ENCODE peak calls at places on chromosomes 11 and 22, in seven cellular contexts. S is epithelial cell of esophagus, X is GM12878, P is fibroblast of villous mesenchyme, F is AG04449, I is heart left ventricle, Z is fibroblast of pulmonary artery. M is an unnamed sample.
A peak's percentile ranks its signal among the peaks of the same experiment; 100 is the strongest.

GRCh38 chr11:34183840-34184358 is 78.5 kb downstream of the NAT10 start:
- DNase-seq in Z (no peak), I (no peak), S (no peak), X (no peak), P (peak; percentile 74), F (no peak), M (no peak)

GRCh38 chr11:131683131-131683530 is 312.7 kb downstream of the NTM start:
- DNase-seq in F (no peak), S (no peak), P (no peak), X (no peak), Z (no peak), I (no peak), M (no peak)

GRCh38 chr11:74055938-74056337 is 47.1 kb upstream of the UCP3 start:
- DNase-seq in X (no peak), I (no peak), P (peak; percentile 84), S (peak; percentile 72), F (no peak), Z (peak; percentile 34), M (peak; percentile 36)

GRCh38 chr11:73758451-73758850 is 2.4 kb downstream of the RAB6A start:
- DNase-seq in Z (no peak), X (no peak), P (no peak), F (no peak), I (no peak), S (no peak), M (no peak)

GRCh38 chr11:108235633-108236032 is 12.8 kb downstream of the ATM start:
- DNase-seq in I (no peak), P (peak; percentile 24), S (no peak), Z (no peak), F (no peak), X (no peak), M (no peak)

GRCh38 chr22:29128891-29129643 is 56.2 kb downstream of the KREMEN1 start:
- DNase-seq in F (no peak), S (no peak), Z (no peak), P (peak; percentile 45), I (no peak), X (no peak), M (no peak)

GRCh38 chr22:25876871-25877270 is 134.9 kb downstream of the MYO18B start:
- DNase-seq in P (no peak), X (no peak), S (no peak), Z (no peak), I (no peak), F (no peak), M (no peak)

GRCh38 chr11:12540913-12541587 is 133.2 kb upstream of the TEAD1 start:
- DNase-seq in X (no peak), I (no peak), F (peak; percentile 83), P (peak; percentile 72), S (peak; percentile 37), Z (peak; percentile 89), M (peak; percentile 77)

GRCh38 chr11:113906515-113906914 is 1.9 kb downstream of the HTR3B start:
- DNase-seq in P (no peak), X (no peak), S (no peak), F (no peak), I (no peak), Z (no peak), M (no peak)

GRCh38 chr11:3135491-3136440 is 29.3 kb downstream of the OSBPL5 start:
- DNase-seq in Z (no peak), F (no peak), P (no peak), S (no peak), X (no peak), I (peak; percentile 35), M (no peak)

GRCh38 chr11:97461044-97461880 is 1071.4 kb downstream of the JRKL start:
- DNase-seq in Z (no peak), I (no peak), F (no peak), S (no peak), P (no peak), X (no peak), M (no peak)

GRCh38 chr11:68889948-68890446 is 13.6 kb downstream of the MRPL21 start:
- DNase-seq in X (no peak), I (peak; percentile 81), P (peak; percentile 96), F (peak; percentile 94), Z (peak; percentile 42), S (peak; percentile 17), M (peak; percentile 94)

GRCh38 chr11:73344191-73344607 is 32.0 kb upstream of the RELT start:
- DNase-seq in F (no peak), S (no peak), P (no peak), I (peak; percentile 79), X (no peak), Z (no peak), M (no peak)

GRCh38 chr11:73623651-73624050 is 22.7 kb upstream of the PLEKHB1 start:
- DNase-seq in X (no peak), Z (no peak), S (no peak), F (no peak), P (no peak), I (no peak), M (no peak)

GRCh38 chr22:46537946-46538815 is 761 bp upstream of the CELSR1 start:
- DNase-seq in P (peak; percentile 24), X (no peak), I (no peak), S (peak; percentile 78), F (no peak), Z (peak; percentile 40), M (no peak)

GRCh38 chr11:46277623-46278386 is at the start of gene CREB3L1:
- DNase-seq in X (no peak), Z (no peak), I (peak; percentile 74), F (no peak), P (peak; percentile 26), S (no peak), M (no peak)

GRCh38 chr11:82889133-82890001 is 10.9 kb downstream of the PRCP start:
- DNase-seq in P (no peak), X (no peak), S (no peak), I (no peak), F (no peak), Z (no peak), M (no peak)

GRCh38 chr11:19027829-19028595 is 32.5 kb downstream of the MRGPRX2 start:
- DNase-seq in P (peak; percentile 5), S (peak; percentile 98), Z (peak; percentile 46), F (no peak), X (no peak), I (no peak), M (peak; percentile 27)

GRCh38 chr22:32761251-32761903 is 40.1 kb upstream of the TIMP3 start:
- DNase-seq in I (peak; percentile 63), Z (no peak), P (peak; percentile 81), F (no peak), S (peak; percentile 11), X (no peak), M (no peak)

GRCh38 chr11:5071815-5072214 is 2.4 kb downstream of the OR52E1 start:
- DNase-seq in I (no peak), P (no peak), S (no peak), F (no peak), Z (no peak), X (no peak), M (no peak)

GRCh38 chr11:5069272-5069671 is at the start of gene OR52E1:
- DNase-seq in X (no peak), S (no peak), I (no peak), P (no peak), F (no peak), Z (no peak), M (no peak)
- H3K4me3 ChIP-seq in X (no peak within 1 kb of the TSS), S (no peak within 1 kb of the TSS), I (no peak within 1 kb of the TSS), P (no peak within 1 kb of the TSS), F (no peak within 1 kb of the TSS), Z (no peak within 1 kb of the TSS), M (no peak within 1 kb of the TSS)

GRCh38 chr11:17724020-17724908 is 4.9 kb downstream of the MYOD1 start:
- DNase-seq in P (no peak), Z (no peak), F (no peak), S (no peak), X (no peak), I (no peak), M (no peak)

GRCh38 chr11:17720796-17721171 is 1.4 kb downstream of the MYOD1 start:
- DNase-seq in F (no peak), P (no peak), I (no peak), X (no peak), S (no peak), Z (no peak), M (no peak)

GRCh38 chr11:17721242-17721999 is 2.0 kb downstream of the MYOD1 start:
- DNase-seq in F (no peak), Z (no peak), X (no peak), I (no peak), P (no peak), S (no peak), M (no peak)

GRCh38 chr11:17719940-17720795 is 797 bp downstream of the MYOD1 start:
- DNase-seq in F (no peak), X (no peak), Z (peak; percentile 20), I (no peak), S (no peak), P (peak; percentile 14), M (no peak)

DNA sequence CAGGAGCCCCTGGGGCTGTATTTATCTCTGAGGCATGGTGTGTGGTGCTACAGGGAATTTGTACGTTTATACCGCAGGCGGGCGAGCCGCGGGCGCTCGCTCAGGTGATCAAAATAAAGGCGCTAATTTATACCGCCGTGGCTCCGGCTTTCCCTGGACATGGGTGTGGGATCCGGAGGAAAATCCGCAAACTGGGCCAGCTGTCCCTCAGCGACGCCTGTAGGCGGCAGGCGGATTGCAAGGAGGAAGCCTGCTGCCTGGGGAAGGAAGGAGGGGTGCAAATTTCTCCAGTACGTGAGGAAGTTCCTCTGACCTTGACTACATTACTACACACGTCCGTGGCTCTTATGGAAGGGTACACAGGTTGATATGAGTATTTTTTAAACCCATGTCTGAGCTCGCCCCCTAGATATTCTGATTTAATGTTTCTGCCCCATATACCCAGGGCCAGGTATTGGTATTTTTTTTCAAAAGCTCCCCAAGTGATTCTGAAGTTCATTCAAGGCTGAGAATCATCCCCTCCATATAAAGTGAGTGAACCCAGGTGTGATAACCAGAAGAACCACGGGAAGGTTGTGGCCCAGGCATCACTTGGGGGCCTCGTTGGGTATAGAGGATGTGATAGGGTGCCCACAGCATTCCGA is 2.8 kb downstream of the MYOD1 start:
- DNase-seq in P (no peak), I (no peak), X (no peak), F (no peak), Z (peak; percentile 21), S (peak; percentile 37), M (no peak)
- H3K4me3 ChIP-seq in P (no peak overlapping the region), I (no peak overlapping the region), X (no peak overlapping the region), F (no peak overlapping the region), Z (no peak overlapping the region), S (no peak overlapping the region), M (peak overlapping the region; percentile 60)

DNA sequence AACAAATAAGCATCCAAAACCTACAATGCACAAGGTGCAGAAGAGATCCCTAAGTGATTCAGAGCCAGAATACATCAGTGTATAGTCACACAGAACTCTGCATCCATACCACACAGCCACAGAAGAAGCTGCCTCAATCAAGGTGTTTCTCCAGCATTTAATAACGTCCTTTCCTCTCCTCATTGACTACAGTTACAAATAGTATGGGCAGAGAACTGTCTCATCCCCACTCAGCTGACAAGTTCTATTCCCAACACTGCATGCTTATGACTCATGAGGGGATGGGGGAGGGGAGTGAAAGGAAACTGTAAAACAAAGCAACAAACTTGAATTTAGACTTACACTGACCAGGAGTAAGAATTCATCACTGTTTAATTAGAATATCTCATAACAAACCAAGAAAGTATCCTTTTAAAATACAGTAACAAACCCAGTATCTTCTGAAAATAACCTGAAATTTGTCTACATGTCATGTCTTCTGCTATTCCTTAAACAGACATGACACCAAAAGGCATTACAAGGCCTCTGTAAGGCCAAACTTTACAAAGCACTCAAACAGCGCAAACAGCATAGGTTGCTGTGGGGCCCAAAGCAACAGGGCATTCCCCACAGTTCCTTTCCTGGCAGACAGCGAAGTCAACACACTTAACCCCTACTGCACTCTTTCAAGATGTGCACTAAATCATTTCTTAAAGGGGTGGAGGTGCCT is 29.3 kb downstream of the CELF1 start:
- DNase-seq in S (peak; percentile 87), F (no peak), X (no peak), P (peak; percentile 90), I (no peak), Z (peak; percentile 82), M (peak; percentile 62)
- H3K4me3 ChIP-seq in S (no peak overlapping the region), F (peak overlapping the region; percentile 29), X (peak overlapping the region; percentile 29), P (peak overlapping the region; percentile 17), I (peak overlapping the region; percentile 39), Z (peak overlapping the region; percentile 2), M (no peak overlapping the region)

GRCh38 chr11:30351061-30351460 is 28.2 kb downstream of the ARL14EP start:
- DNase-seq in Z (no peak), S (no peak), I (no peak), X (no peak), P (no peak), F (no peak), M (no peak)
- H3K4me3 ChIP-seq in Z (no peak overlapping the region), S (no peak overlapping the region), I (no peak overlapping the region), X (no peak overlapping the region), P (no peak overlapping the region), F (no peak overlapping the region), M (no peak overlapping the region)